ENCODE peak calls at places on chromosomes 1 and 21, in ten cellular contexts. One of them, this sample, is unnamed.
A peak's percentile ranks its signal among the peaks of the same experiment; 100 is the strongest.

GRCh38 chr1:6083385-6083784 is 37.7 kb downstream of the KCNAB2 start:
- DNase-seq in tibial artery: no peak
- DNase-seq in stimulated activated CD8-positive, alpha-beta memory T cell treated with anti-CD3 and anti-CD28 coated beads, Interleukin-7, amount 100 ng/mL, for 24 hours: no peak
- DNase-seq in activated CD4-positive, alpha-beta T cell treated with anti-CD3 and anti-CD28 coated beads, Interleukin-2, amount 10 ng/mL, durations not matched to agents 7 days and 5 days: no peak
- DNase-seq in epithelial cell of esophagus: no peak
- DNase-seq in ELR: no peak
- DNase-seq in WERI-Rb-1: no peak
- DNase-seq in activated CD8-positive, alpha-beta memory T cell treated with anti-CD3 and anti-CD28 coated beads, Interleukin-2, amount 10 ng/mL, durations not matched to agents 7 days and 5 days: no peak
- DNase-seq in HuH-7.5: no peak
- DNase-seq in NCI-H524: no peak
- DNase-seq in this sample: no peak

GRCh38 chr1:31010081-31010989 is 55.2 kb downstream of the PUM1 start:
- DNase-seq in tibial artery: no peak
- DNase-seq in activated CD4-positive, alpha-beta T cell treated with anti-CD3 and anti-CD28 coated beads, Interleukin-2, amount 10 ng/mL, durations not matched to agents 7 days and 5 days: peak; percentile 17
- DNase-seq in HuH-7.5: no peak
- DNase-seq in epithelial cell of esophagus: peak; percentile 70
- DNase-seq in WERI-Rb-1: no peak
- DNase-seq in activated CD8-positive, alpha-beta memory T cell treated with anti-CD3 and anti-CD28 coated beads, Interleukin-2, amount 10 ng/mL, durations not matched to agents 7 days and 5 days: peak; percentile 63
- DNase-seq in NCI-H524: peak; percentile 27
- DNase-seq in stimulated activated CD8-positive, alpha-beta memory T cell treated with anti-CD3 and anti-CD28 coated beads, Interleukin-7, amount 100 ng/mL, for 24 hours: no peak
- DNase-seq in ELR: peak; percentile 92
- DNase-seq in this sample: no peak

GRCh38 chr21:24955275-24955961 is 651.9 kb downstream of the MRPL39 start:
- DNase-seq in epithelial cell of esophagus: no peak
- DNase-seq in ELR: no peak
- DNase-seq in HuH-7.5: no peak
- DNase-seq in NCI-H524: no peak
- DNase-seq in stimulated activated CD8-positive, alpha-beta memory T cell treated with anti-CD3 and anti-CD28 coated beads, Interleukin-7, amount 100 ng/mL, for 24 hours: no peak
- DNase-seq in tibial artery: no peak
- DNase-seq in activated CD4-positive, alpha-beta T cell treated with anti-CD3 and anti-CD28 coated beads, Interleukin-2, amount 10 ng/mL, durations not matched to agents 7 days and 5 days: no peak
- DNase-seq in WERI-Rb-1: no peak
- DNase-seq in activated CD8-positive, alpha-beta memory T cell treated with anti-CD3 and anti-CD28 coated beads, Interleukin-2, amount 10 ng/mL, durations not matched to agents 7 days and 5 days: peak; percentile 44
- DNase-seq in this sample: no peak

GRCh38 chr1:14742181-14742980 is 143.9 kb downstream of the KAZN start:
- DNase-seq in ELR: peak; percentile 79
- DNase-seq in activated CD8-positive, alpha-beta memory T cell treated with anti-CD3 and anti-CD28 coated beads, Interleukin-2, amount 10 ng/mL, durations not matched to agents 7 days and 5 days: no peak
- DNase-seq in stimulated activated CD8-positive, alpha-beta memory T cell treated with anti-CD3 and anti-CD28 coated beads, Interleukin-7, amount 100 ng/mL, for 24 hours: no peak
- DNase-seq in HuH-7.5: no peak
- DNase-seq in tibial artery: no peak
- DNase-seq in WERI-Rb-1: no peak
- DNase-seq in NCI-H524: no peak
- DNase-seq in epithelial cell of esophagus: peak; percentile 98
- DNase-seq in activated CD4-positive, alpha-beta T cell treated with anti-CD3 and anti-CD28 coated beads, Interleukin-2, amount 10 ng/mL, durations not matched to agents 7 days and 5 days: no peak
- DNase-seq in this sample: no peak

GRCh38 chr1:117537291-117537920 is 68.4 kb upstream of the TENT5C start:
- DNase-seq in activated CD4-positive, alpha-beta T cell treated with anti-CD3 and anti-CD28 coated beads, Interleukin-2, amount 10 ng/mL, durations not matched to agents 7 days and 5 days: no peak
- DNase-seq in tibial artery: no peak
- DNase-seq in epithelial cell of esophagus: peak; percentile 67
- DNase-seq in ELR: peak; percentile 22
- DNase-seq in activated CD8-positive, alpha-beta memory T cell treated with anti-CD3 and anti-CD28 coated beads, Interleukin-2, amount 10 ng/mL, durations not matched to agents 7 days and 5 days: no peak
- DNase-seq in NCI-H524: peak; percentile 40
- DNase-seq in HuH-7.5: peak; percentile 22
- DNase-seq in WERI-Rb-1: no peak
- DNase-seq in stimulated activated CD8-positive, alpha-beta memory T cell treated with anti-CD3 and anti-CD28 coated beads, Interleukin-7, amount 100 ng/mL, for 24 hours: no peak
- DNase-seq in this sample: no peak

GRCh38 chr1:236099622-236100021 is 34.7 kb upstream of the NID1 start:
- DNase-seq in tibial artery: no peak
- DNase-seq in activated CD8-positive, alpha-beta memory T cell treated with anti-CD3 and anti-CD28 coated beads, Interleukin-2, amount 10 ng/mL, durations not matched to agents 7 days and 5 days: no peak
- DNase-seq in NCI-H524: no peak
- DNase-seq in WERI-Rb-1: no peak
- DNase-seq in epithelial cell of esophagus: no peak
- DNase-seq in stimulated activated CD8-positive, alpha-beta memory T cell treated with anti-CD3 and anti-CD28 coated beads, Interleukin-7, amount 100 ng/mL, for 24 hours: no peak
- DNase-seq in HuH-7.5: no peak
- DNase-seq in ELR: no peak
- DNase-seq in activated CD4-positive, alpha-beta T cell treated with anti-CD3 and anti-CD28 coated beads, Interleukin-2, amount 10 ng/mL, durations not matched to agents 7 days and 5 days: no peak
- DNase-seq in this sample: no peak

GRCh38 chr1:869499-870244 is 54.1 kb upstream of the SAMD11 start:
- DNase-seq in WERI-Rb-1: peak; percentile 79
- DNase-seq in NCI-H524: peak; percentile 61
- DNase-seq in tibial artery: peak; percentile 74
- DNase-seq in stimulated activated CD8-positive, alpha-beta memory T cell treated with anti-CD3 and anti-CD28 coated beads, Interleukin-7, amount 100 ng/mL, for 24 hours: peak; percentile 58
- DNase-seq in activated CD8-positive, alpha-beta memory T cell treated with anti-CD3 and anti-CD28 coated beads, Interleukin-2, amount 10 ng/mL, durations not matched to agents 7 days and 5 days: peak; percentile 81
- DNase-seq in epithelial cell of esophagus: peak; percentile 38
- DNase-seq in HuH-7.5: peak; percentile 66
- DNase-seq in activated CD4-positive, alpha-beta T cell treated with anti-CD3 and anti-CD28 coated beads, Interleukin-2, amount 10 ng/mL, durations not matched to agents 7 days and 5 days: peak; percentile 82
- DNase-seq in ELR: peak; percentile 58
- DNase-seq in this sample: no peak

GRCh38 chr1:175471039-175471800 is 272.2 kb downstream of the TNR start:
- DNase-seq in HuH-7.5: no peak
- DNase-seq in WERI-Rb-1: no peak
- DNase-seq in epithelial cell of esophagus: peak; percentile 86
- DNase-seq in tibial artery: no peak
- DNase-seq in activated CD8-positive, alpha-beta memory T cell treated with anti-CD3 and anti-CD28 coated beads, Interleukin-2, amount 10 ng/mL, durations not matched to agents 7 days and 5 days: peak; percentile 44
- DNase-seq in ELR: peak; percentile 32
- DNase-seq in NCI-H524: no peak
- DNase-seq in stimulated activated CD8-positive, alpha-beta memory T cell treated with anti-CD3 and anti-CD28 coated beads, Interleukin-7, amount 100 ng/mL, for 24 hours: no peak
- DNase-seq in activated CD4-positive, alpha-beta T cell treated with anti-CD3 and anti-CD28 coated beads, Interleukin-2, amount 10 ng/mL, durations not matched to agents 7 days and 5 days: no peak
- DNase-seq in this sample: no peak

GRCh38 chr1:198873696-198874230 is 234.9 kb downstream of the PTPRC start:
- DNase-seq in activated CD4-positive, alpha-beta T cell treated with anti-CD3 and anti-CD28 coated beads, Interleukin-2, amount 10 ng/mL, durations not matched to agents 7 days and 5 days: no peak
- DNase-seq in HuH-7.5: no peak
- DNase-seq in activated CD8-positive, alpha-beta memory T cell treated with anti-CD3 and anti-CD28 coated beads, Interleukin-2, amount 10 ng/mL, durations not matched to agents 7 days and 5 days: no peak
- DNase-seq in ELR: no peak
- DNase-seq in WERI-Rb-1: no peak
- DNase-seq in epithelial cell of esophagus: no peak
- DNase-seq in tibial artery: no peak
- DNase-seq in stimulated activated CD8-positive, alpha-beta memory T cell treated with anti-CD3 and anti-CD28 coated beads, Interleukin-7, amount 100 ng/mL, for 24 hours: no peak
- DNase-seq in NCI-H524: peak; percentile 52
- DNase-seq in this sample: no peak

GRCh38 chr1:162633327-162633762 is 1.1 kb downstream of the DDR2 start:
- DNase-seq in NCI-H524: no peak
- DNase-seq in activated CD8-positive, alpha-beta memory T cell treated with anti-CD3 and anti-CD28 coated beads, Interleukin-2, amount 10 ng/mL, durations not matched to agents 7 days and 5 days: no peak
- DNase-seq in activated CD4-positive, alpha-beta T cell treated with anti-CD3 and anti-CD28 coated beads, Interleukin-2, amount 10 ng/mL, durations not matched to agents 7 days and 5 days: no peak
- DNase-seq in epithelial cell of esophagus: no peak
- DNase-seq in WERI-Rb-1: no peak
- DNase-seq in stimulated activated CD8-positive, alpha-beta memory T cell treated with anti-CD3 and anti-CD28 coated beads, Interleukin-7, amount 100 ng/mL, for 24 hours: no peak
- DNase-seq in ELR: peak; percentile 68
- DNase-seq in tibial artery: no peak
- DNase-seq in HuH-7.5: no peak
- DNase-seq in this sample: no peak

GRCh38 chr1:51488372-51489050 is 30.6 kb downstream of the EPS15 start:
- DNase-seq in epithelial cell of esophagus: no peak
- DNase-seq in tibial artery: no peak
- DNase-seq in stimulated activated CD8-positive, alpha-beta memory T cell treated with anti-CD3 and anti-CD28 coated beads, Interleukin-7, amount 100 ng/mL, for 24 hours: no peak
- DNase-seq in ELR: no peak
- DNase-seq in activated CD8-positive, alpha-beta memory T cell treated with anti-CD3 and anti-CD28 coated beads, Interleukin-2, amount 10 ng/mL, durations not matched to agents 7 days and 5 days: no peak
- DNase-seq in WERI-Rb-1: no peak
- DNase-seq in NCI-H524: no peak
- DNase-seq in HuH-7.5: no peak
- DNase-seq in activated CD4-positive, alpha-beta T cell treated with anti-CD3 and anti-CD28 coated beads, Interleukin-2, amount 10 ng/mL, durations not matched to agents 7 days and 5 days: no peak
- DNase-seq in this sample: no peak

GRCh38 chr1:241240084-241240483 is 116.9 kb downstream of the RGS7 start:
- DNase-seq in tibial artery: no peak
- DNase-seq in WERI-Rb-1: no peak
- DNase-seq in ELR: no peak
- DNase-seq in HuH-7.5: no peak
- DNase-seq in NCI-H524: no peak
- DNase-seq in activated CD8-positive, alpha-beta memory T cell treated with anti-CD3 and anti-CD28 coated beads, Interleukin-2, amount 10 ng/mL, durations not matched to agents 7 days and 5 days: no peak
- DNase-seq in activated CD4-positive, alpha-beta T cell treated with anti-CD3 and anti-CD28 coated beads, Interleukin-2, amount 10 ng/mL, durations not matched to agents 7 days and 5 days: no peak
- DNase-seq in epithelial cell of esophagus: no peak
- DNase-seq in stimulated activated CD8-positive, alpha-beta memory T cell treated with anti-CD3 and anti-CD28 coated beads, Interleukin-7, amount 100 ng/mL, for 24 hours: no peak
- DNase-seq in this sample: no peak

GRCh38 chr1:108643492-108644333 is 17.2 kb downstream of the HENMT1 start:
- DNase-seq in epithelial cell of esophagus: peak; percentile 74
- DNase-seq in NCI-H524: peak; percentile 66
- DNase-seq in ELR: peak; percentile 73
- DNase-seq in stimulated activated CD8-positive, alpha-beta memory T cell treated with anti-CD3 and anti-CD28 coated beads, Interleukin-7, amount 100 ng/mL, for 24 hours: no peak
- DNase-seq in WERI-Rb-1: peak; percentile 32
- DNase-seq in HuH-7.5: peak; percentile 52
- DNase-seq in activated CD8-positive, alpha-beta memory T cell treated with anti-CD3 and anti-CD28 coated beads, Interleukin-2, amount 10 ng/mL, durations not matched to agents 7 days and 5 days: peak; percentile 74
- DNase-seq in tibial artery: no peak
- DNase-seq in activated CD4-positive, alpha-beta T cell treated with anti-CD3 and anti-CD28 coated beads, Interleukin-2, amount 10 ng/mL, durations not matched to agents 7 days and 5 days: peak; percentile 74
- DNase-seq in this sample: no peak

GRCh38 chr1:40862008-40862863 is at the start of gene CITED4:
- DNase-seq in WERI-Rb-1: peak; percentile 13
- DNase-seq in epithelial cell of esophagus: peak; percentile 94
- DNase-seq in stimulated activated CD8-positive, alpha-beta memory T cell treated with anti-CD3 and anti-CD28 coated beads, Interleukin-7, amount 100 ng/mL, for 24 hours: peak; percentile 84
- DNase-seq in HuH-7.5: peak; percentile 87
- DNase-seq in NCI-H524: peak; percentile 92
- DNase-seq in tibial artery: peak; percentile 96
- DNase-seq in activated CD8-positive, alpha-beta memory T cell treated with anti-CD3 and anti-CD28 coated beads, Interleukin-2, amount 10 ng/mL, durations not matched to agents 7 days and 5 days: peak; percentile 97
- DNase-seq in ELR: peak; percentile 94
- DNase-seq in activated CD4-positive, alpha-beta T cell treated with anti-CD3 and anti-CD28 coated beads, Interleukin-2, amount 10 ng/mL, durations not matched to agents 7 days and 5 days: peak; percentile 95
- DNase-seq in this sample: peak; percentile 99

GRCh38 chr1:221371671-221372070 is 370.2 kb downstream of the DUSP10 start:
- DNase-seq in tibial artery: no peak
- DNase-seq in stimulated activated CD8-positive, alpha-beta memory T cell treated with anti-CD3 and anti-CD28 coated beads, Interleukin-7, amount 100 ng/mL, for 24 hours: no peak
- DNase-seq in activated CD4-positive, alpha-beta T cell treated with anti-CD3 and anti-CD28 coated beads, Interleukin-2, amount 10 ng/mL, durations not matched to agents 7 days and 5 days: no peak
- DNase-seq in NCI-H524: no peak
- DNase-seq in epithelial cell of esophagus: no peak
- DNase-seq in ELR: no peak
- DNase-seq in WERI-Rb-1: no peak
- DNase-seq in HuH-7.5: no peak
- DNase-seq in activated CD8-positive, alpha-beta memory T cell treated with anti-CD3 and anti-CD28 coated beads, Interleukin-2, amount 10 ng/mL, durations not matched to agents 7 days and 5 days: no peak
- DNase-seq in this sample: no peak

GRCh38 chr1:43172532-43172972 is 422 bp downstream of the CFAP57 start:
- DNase-seq in tibial artery: peak; percentile 86
- DNase-seq in activated CD8-positive, alpha-beta memory T cell treated with anti-CD3 and anti-CD28 coated beads, Interleukin-2, amount 10 ng/mL, durations not matched to agents 7 days and 5 days: peak; percentile 90
- DNase-seq in WERI-Rb-1: peak; percentile 84
- DNase-seq in HuH-7.5: peak; percentile 48
- DNase-seq in stimulated activated CD8-positive, alpha-beta memory T cell treated with anti-CD3 and anti-CD28 coated beads, Interleukin-7, amount 100 ng/mL, for 24 hours: peak; percentile 71
- DNase-seq in NCI-H524: peak; percentile 78
- DNase-seq in ELR: peak; percentile 93
- DNase-seq in activated CD4-positive, alpha-beta T cell treated with anti-CD3 and anti-CD28 coated beads, Interleukin-2, amount 10 ng/mL, durations not matched to agents 7 days and 5 days: peak; percentile 90
- DNase-seq in epithelial cell of esophagus: peak; percentile 92
- DNase-seq in this sample: peak; percentile 98

GRCh38 chr1:32138965-32139364 is 31.1 kb downstream of the KPNA6 start:
- DNase-seq in stimulated activated CD8-positive, alpha-beta memory T cell treated with anti-CD3 and anti-CD28 coated beads, Interleukin-7, amount 100 ng/mL, for 24 hours: no peak
- DNase-seq in ELR: peak; percentile 89
- DNase-seq in NCI-H524: no peak
- DNase-seq in WERI-Rb-1: no peak
- DNase-seq in HuH-7.5: no peak
- DNase-seq in epithelial cell of esophagus: peak; percentile 66
- DNase-seq in tibial artery: no peak
- DNase-seq in activated CD8-positive, alpha-beta memory T cell treated with anti-CD3 and anti-CD28 coated beads, Interleukin-2, amount 10 ng/mL, durations not matched to agents 7 days and 5 days: no peak
- DNase-seq in activated CD4-positive, alpha-beta T cell treated with anti-CD3 and anti-CD28 coated beads, Interleukin-2, amount 10 ng/mL, durations not matched to agents 7 days and 5 days: no peak
- DNase-seq in this sample: no peak

GRCh38 chr1:50048791-50049190 is 25.0 kb upstream of the AGBL4 start:
- DNase-seq in NCI-H524: no peak
- DNase-seq in ELR: no peak
- DNase-seq in activated CD4-positive, alpha-beta T cell treated with anti-CD3 and anti-CD28 coated beads, Interleukin-2, amount 10 ng/mL, durations not matched to agents 7 days and 5 days: no peak
- DNase-seq in HuH-7.5: no peak
- DNase-seq in WERI-Rb-1: no peak
- DNase-seq in activated CD8-positive, alpha-beta memory T cell treated with anti-CD3 and anti-CD28 coated beads, Interleukin-2, amount 10 ng/mL, durations not matched to agents 7 days and 5 days: no peak
- DNase-seq in stimulated activated CD8-positive, alpha-beta memory T cell treated with anti-CD3 and anti-CD28 coated beads, Interleukin-7, amount 100 ng/mL, for 24 hours: no peak
- DNase-seq in tibial artery: no peak
- DNase-seq in epithelial cell of esophagus: no peak
- DNase-seq in this sample: no peak

GRCh38 chr21:45839274-45839673 is 142.3 kb upstream of the COL6A1 start:
- DNase-seq in stimulated activated CD8-positive, alpha-beta memory T cell treated with anti-CD3 and anti-CD28 coated beads, Interleukin-7, amount 100 ng/mL, for 24 hours: no peak
- DNase-seq in ELR: peak; percentile 70
- DNase-seq in WERI-Rb-1: no peak
- DNase-seq in NCI-H524: no peak
- DNase-seq in activated CD8-positive, alpha-beta memory T cell treated with anti-CD3 and anti-CD28 coated beads, Interleukin-2, amount 10 ng/mL, durations not matched to agents 7 days and 5 days: no peak
- DNase-seq in activated CD4-positive, alpha-beta T cell treated with anti-CD3 and anti-CD28 coated beads, Interleukin-2, amount 10 ng/mL, durations not matched to agents 7 days and 5 days: no peak
- DNase-seq in HuH-7.5: no peak
- DNase-seq in tibial artery: no peak
- DNase-seq in epithelial cell of esophagus: peak; percentile 6
- DNase-seq in this sample: no peak

GRCh38 chr1:7808253-7808844 is 24.3 kb downstream of the PER3 start:
- DNase-seq in tibial artery: no peak
- DNase-seq in WERI-Rb-1: no peak
- DNase-seq in activated CD8-positive, alpha-beta memory T cell treated with anti-CD3 and anti-CD28 coated beads, Interleukin-2, amount 10 ng/mL, durations not matched to agents 7 days and 5 days: no peak
- DNase-seq in stimulated activated CD8-positive, alpha-beta memory T cell treated with anti-CD3 and anti-CD28 coated beads, Interleukin-7, amount 100 ng/mL, for 24 hours: no peak
- DNase-seq in HuH-7.5: no peak
- DNase-seq in epithelial cell of esophagus: peak; percentile 61
- DNase-seq in NCI-H524: peak; percentile 39
- DNase-seq in ELR: peak; percentile 54
- DNase-seq in activated CD4-positive, alpha-beta T cell treated with anti-CD3 and anti-CD28 coated beads, Interleukin-2, amount 10 ng/mL, durations not matched to agents 7 days and 5 days: no peak
- DNase-seq in this sample: no peak

GRCh38 chr1:167392200-167392696 is 126.1 kb downstream of the CD247 start:
- DNase-seq in ELR: no peak
- DNase-seq in WERI-Rb-1: no peak
- DNase-seq in activated CD4-positive, alpha-beta T cell treated with anti-CD3 and anti-CD28 coated beads, Interleukin-2, amount 10 ng/mL, durations not matched to agents 7 days and 5 days: no peak
- DNase-seq in tibial artery: no peak
- DNase-seq in HuH-7.5: no peak
- DNase-seq in NCI-H524: no peak
- DNase-seq in activated CD8-positive, alpha-beta memory T cell treated with anti-CD3 and anti-CD28 coated beads, Interleukin-2, amount 10 ng/mL, durations not matched to agents 7 days and 5 days: no peak
- DNase-seq in epithelial cell of esophagus: no peak
- DNase-seq in stimulated activated CD8-positive, alpha-beta memory T cell treated with anti-CD3 and anti-CD28 coated beads, Interleukin-7, amount 100 ng/mL, for 24 hours: no peak
- DNase-seq in this sample: no peak

GRCh38 chr21:35428489-35428888 is 379.4 kb upstream of the RUNX1 start:
- DNase-seq in epithelial cell of esophagus: no peak
- DNase-seq in stimulated activated CD8-positive, alpha-beta memory T cell treated with anti-CD3 and anti-CD28 coated beads, Interleukin-7, amount 100 ng/mL, for 24 hours: no peak
- DNase-seq in activated CD4-positive, alpha-beta T cell treated with anti-CD3 and anti-CD28 coated beads, Interleukin-2, amount 10 ng/mL, durations not matched to agents 7 days and 5 days: peak; percentile 49
- DNase-seq in WERI-Rb-1: no peak
- DNase-seq in ELR: no peak
- DNase-seq in NCI-H524: no peak
- DNase-seq in activated CD8-positive, alpha-beta memory T cell treated with anti-CD3 and anti-CD28 coated beads, Interleukin-2, amount 10 ng/mL, durations not matched to agents 7 days and 5 days: no peak
- DNase-seq in tibial artery: peak; percentile 67
- DNase-seq in HuH-7.5: no peak
- DNase-seq in this sample: no peak

GRCh38 chr1:173193639-173194038 is 13.5 kb downstream of the TNFSF4 start:
- DNase-seq in activated CD8-positive, alpha-beta memory T cell treated with anti-CD3 and anti-CD28 coated beads, Interleukin-2, amount 10 ng/mL, durations not matched to agents 7 days and 5 days: no peak
- DNase-seq in tibial artery: no peak
- DNase-seq in epithelial cell of esophagus: no peak
- DNase-seq in activated CD4-positive, alpha-beta T cell treated with anti-CD3 and anti-CD28 coated beads, Interleukin-2, amount 10 ng/mL, durations not matched to agents 7 days and 5 days: no peak
- DNase-seq in WERI-Rb-1: no peak
- DNase-seq in stimulated activated CD8-positive, alpha-beta memory T cell treated with anti-CD3 and anti-CD28 coated beads, Interleukin-7, amount 100 ng/mL, for 24 hours: no peak
- DNase-seq in NCI-H524: no peak
- DNase-seq in ELR: peak; percentile 59
- DNase-seq in HuH-7.5: no peak
- DNase-seq in this sample: no peak

GRCh38 chr1:53529555-53529954 is 70.4 kb downstream of the DMRTB1 start:
- DNase-seq in tibial artery: no peak
- DNase-seq in NCI-H524: no peak
- DNase-seq in activated CD4-positive, alpha-beta T cell treated with anti-CD3 and anti-CD28 coated beads, Interleukin-2, amount 10 ng/mL, durations not matched to agents 7 days and 5 days: no peak
- DNase-seq in HuH-7.5: no peak
- DNase-seq in ELR: no peak
- DNase-seq in activated CD8-positive, alpha-beta memory T cell treated with anti-CD3 and anti-CD28 coated beads, Interleukin-2, amount 10 ng/mL, durations not matched to agents 7 days and 5 days: no peak
- DNase-seq in stimulated activated CD8-positive, alpha-beta memory T cell treated with anti-CD3 and anti-CD28 coated beads, Interleukin-7, amount 100 ng/mL, for 24 hours: no peak
- DNase-seq in WERI-Rb-1: no peak
- DNase-seq in epithelial cell of esophagus: no peak
- DNase-seq in this sample: no peak